ENCODE peak calls at places on chromosomes 4 and X, in seven cellular contexts. I is activated gamma-delta T cell treated with Interleukin-2 at 50 U/mL for 16 hours; Z is GM13976; N is amniotic stem cell; K is central memory CD4-positive, alpha-beta T cell; X is COR-L47; O is choroid plexus epithelial cell. Q is an unnamed sample.
A peak's percentile ranks its signal among the peaks of the same experiment; 100 is the strongest.

GRCh38 chr4:17934286-17934685 is 87.3 kb downstream of the LCORL start:
- DNase-seq in I (no peak), Z (no peak), N (no peak), K (no peak), X (no peak), O (peak; percentile 34), Q (no peak)

GRCh38 chr4:58209576-58209975 is 1099.4 kb upstream of the IGFBP7 start:
- DNase-seq in I (no peak), Z (no peak), N (no peak), K (no peak), X (no peak), O (no peak), Q (no peak)

GRCh38 chr4:151485541-151486131 is 76.7 kb downstream of the FHIP1A start:
- DNase-seq in I (no peak), Z (no peak), N (no peak), K (no peak), X (no peak), O (peak; percentile 11), Q (no peak)

GRCh38 chr4:1201851-1202525 is 29.6 kb upstream of the SPON2 start:
- DNase-seq in I (peak; percentile 85), Z (no peak), N (no peak), K (peak; percentile 94), X (no peak), O (peak; percentile 93), Q (peak; percentile 95)

GRCh38 chr4:81839347-81840042 is 367.8 kb upstream of the RASGEF1B start:
- DNase-seq in I (no peak), Z (no peak), N (no peak), K (no peak), X (peak; percentile 87), O (no peak), Q (no peak)

GRCh38 chrX:68801737-68802290 is 27.0 kb upstream of the EFNB1 start:
- DNase-seq in I (no peak), Z (no peak), N (no peak), K (no peak), X (no peak), O (no peak), Q (no peak)

GRCh38 chr4:61531188-61531587 is 331.1 kb downstream of the ADGRL3 start:
- DNase-seq in I (no peak), Z (no peak), N (no peak), K (no peak), X (no peak), O (no peak), Q (no peak)

GRCh38 chr4:513327-513726 is 14.3 kb downstream of the PIGG start:
- DNase-seq in I (no peak), Z (no peak), N (no peak), K (no peak), X (no peak), O (no peak), Q (no peak)

GRCh38 chr4:95547708-95548471 is 883 bp downstream of the UNC5C start:
- DNase-seq in I (no peak), Z (no peak), N (no peak), K (no peak), X (no peak), O (peak; percentile 34), Q (no peak)

GRCh38 chr4:117588771-117589170 is 445.5 kb upstream of the NDST3 start:
- DNase-seq in I (no peak), Z (no peak), N (no peak), K (no peak), X (no peak), O (no peak), Q (no peak)

GRCh38 chrX:16868920-16869319 is 1.2 kb downstream of the RBBP7 start:
- DNase-seq in I (no peak), Z (no peak), N (no peak), K (no peak), X (no peak), O (no peak), Q (no peak)

GRCh38 chr4:149885896-149886295 is 70.3 kb upstream of the IQCM start:
- DNase-seq in I (no peak), Z (no peak), N (peak; percentile 27), K (no peak), X (no peak), O (peak; percentile 35), Q (no peak)

GRCh38 chr4:16693040-16693506 is 205.4 kb downstream of the LDB2 start:
- DNase-seq in I (no peak), Z (no peak), N (no peak), K (no peak), X (no peak), O (no peak), Q (no peak)

GRCh38 chrX:115898382-115899001 is 272.1 kb upstream of the AGTR2 start:
- DNase-seq in I (peak; percentile 41), Z (peak; percentile 45), N (no peak), K (peak; percentile 79), X (peak; percentile 42), O (peak; percentile 1), Q (peak; percentile 64)

GRCh38 chr4:47615385-47615784 is 130.3 kb downstream of the ATP10D start:
- DNase-seq in I (no peak), Z (no peak), N (no peak), K (no peak), X (no peak), O (peak; percentile 27), Q (no peak)

GRCh38 chr4:153257151-153257620 is 52.9 kb downstream of the TRIM2 start:
- DNase-seq in I (no peak), Z (peak; percentile 39), N (peak; percentile 60), K (no peak), X (peak; percentile 42), O (peak; percentile 80), Q (no peak)

GRCh38 chr4:114311745-114312144 is 286.9 kb upstream of the UGT8 start:
- DNase-seq in I (no peak), Z (no peak), N (no peak), K (no peak), X (no peak), O (no peak), Q (no peak)

GRCh38 chr4:80219301-80220025 is 22.2 kb downstream of the PRDM8 start:
- DNase-seq in I (no peak), Z (no peak), N (no peak), K (no peak), X (no peak), O (no peak), Q (no peak)